ENCODE peak calls at places on chromosome 14, in four cellular contexts. F is GM12878, A is K562, G is HepG2. C is an unnamed sample.

GRCh38 chr14:89185919-89186849 is 230.8 kb downstream of the FOXN3 start:
- DNase-seq in F (no peak), A (no peak), G (no peak), C (no peak)

GRCh38 chr14:20477211-20477876 is 8.1 kb downstream of the PNP start:
- DNase-seq in F (no peak), A (no peak), G (no peak), C (no peak)

GRCh38 chr14:96741151-96741977 is 55.8 kb upstream of the VRK1 start:
- DNase-seq in F (no peak), A (peak), G (no peak), C (peak)

GRCh38 chr14:91417983-91418386 is 365 bp upstream of the CCDC88C start:
- DNase-seq in F (no peak), A (peak), G (peak), C (peak)

GRCh38 chr14:81565441-81566290 is 32.0 kb upstream of the SEL1L start:
- DNase-seq in F (no peak), A (peak), G (peak), C (peak)

GRCh38 chr14:46661728-46662127 is 10.1 kb upstream of the RPL10L start:
- DNase-seq in F (no peak), A (no peak), G (no peak), C (peak)

GRCh38 chr14:65664436-65664835 is 251.9 kb downstream of the FUT8 start:
- DNase-seq in F (no peak), A (no peak), G (no peak), C (no peak)

GRCh38 chr14:90375934-90376333 is 20.9 kb upstream of the CALM1 start:
- DNase-seq in F (no peak), A (no peak), G (no peak), C (no peak)

GRCh38 chr14:85444685-85445084 is 85.3 kb upstream of the FLRT2 start:
- DNase-seq in F (no peak), A (no peak), G (no peak), C (no peak)

GRCh38 chr14:102954081-102954789 is 31.8 kb downstream of the AMN start:
- DNase-seq in F (no peak), A (no peak), G (no peak), C (no peak)

GRCh38 chr14:98666545-98666944 is 605.5 kb downstream of the BCL11B start:
- DNase-seq in F (no peak), A (no peak), G (no peak), C (no peak)

GRCh38 chr14:53850714-53851296 is 105.8 kb downstream of the BMP4 start:
- DNase-seq in F (no peak), A (no peak), G (peak), C (no peak)

GRCh38 chr14:92153581-92153980 is 31.8 kb downstream of the CPSF2 start:
- DNase-seq in F (no peak), A (no peak), G (peak), C (no peak)

GRCh38 chr14:93747102-93747501 is 41.2 kb downstream of the PRIMA1 start:
- DNase-seq in F (no peak), A (no peak), G (no peak), C (no peak)

GRCh38 chr14:89330236-89331002 is 86.6 kb downstream of the FOXN3 start:
- DNase-seq in F (no peak), A (no peak), G (no peak), C (no peak)

GRCh38 chr14:75494898-75495297 is 27.4 kb upstream of the BATF start:
- DNase-seq in F (no peak), A (no peak), G (no peak), C (no peak)

GRCh38 chr14:76977793-76978730 is 50.4 kb downstream of the IRF2BPL start:
- DNase-seq in F (peak), A (peak), G (peak), C (no peak)

GRCh38 chr14:33996450-33996849 is 45.6 kb upstream of the EGLN3 start:
- DNase-seq in F (no peak), A (no peak), G (no peak), C (no peak)

GRCh38 chr14:89445252-89445973 is 28.4 kb upstream of the FOXN3 start:
- DNase-seq in F (no peak), A (no peak), G (no peak), C (no peak)

GRCh38 chr14:68978550-68978911 is 571 bp downstream of the ACTN1 start:
- DNase-seq in F (no peak), A (peak), G (no peak), C (peak)

GRCh38 chr14:85527458-85527857 is 2.5 kb upstream of the FLRT2 start:
- DNase-seq in F (no peak), A (no peak), G (no peak), C (no peak)

GRCh38 chr14:76644875-76645518 is 116.3 kb upstream of the VASH1 start:
- DNase-seq in F (no peak), A (peak), G (peak), C (peak)

GRCh38 chr14:25150934-25151790 is 101.2 kb upstream of the STXBP6 start:
- DNase-seq in F (peak), A (peak), G (peak), C (peak)

GRCh38 chr14:105326891-105327694 is 12.5 kb downstream of the PACS2 start:
- DNase-seq in F (no peak), A (no peak), G (no peak), C (peak)

GRCh38 chr14:38238881-38239280 is 17.0 kb downstream of the CLEC14A start:
- DNase-seq in F (no peak), A (no peak), G (no peak), C (no peak)

GRCh38 chr14:29453045-29453444 is 474.6 kb downstream of the PRKD1 start:
- DNase-seq in F (no peak), A (no peak), G (no peak), C (no peak)

GRCh38 chr14:26595922-26596721 is 1.7 kb downstream of the NOVA1 start:
- DNase-seq in F (no peak), A (no peak), G (no peak), C (no peak)

GRCh38 chr14:67673451-67673850 is 981 bp downstream of the VTI1B start:
- DNase-seq in F (no peak), A (no peak), G (no peak), C (no peak)
- TF ChIP-seq TARDBP in F (no peak), A (no peak), G (no peak), C (no peak)

DNA sequence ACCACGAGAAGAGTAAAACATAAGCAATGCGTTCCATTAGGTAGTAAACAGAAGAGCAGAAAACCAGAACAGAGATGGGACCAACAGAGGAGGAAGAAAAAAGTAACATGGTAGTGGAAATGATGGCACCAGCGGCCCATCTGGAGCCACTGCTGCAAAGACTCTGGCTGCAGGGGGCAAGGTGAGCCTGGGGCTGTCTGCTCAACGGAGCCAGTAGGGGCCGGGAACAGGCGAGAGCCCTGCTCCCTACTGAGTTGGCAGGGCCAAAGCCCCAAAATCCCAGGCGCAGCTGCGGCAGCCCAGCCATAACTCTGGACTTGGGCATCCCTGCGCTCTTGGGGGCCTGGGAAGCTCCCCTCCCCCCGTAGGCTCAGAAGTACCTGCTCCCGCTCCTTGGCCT is 28.5 kb upstream of the PYGL start:
- DNase-seq in F (no peak), A (no peak), G (no peak), C (no peak)
- TF ChIP-seq TARDBP in F (no peak), A (no peak), G (no peak), C (no peak)

DNA sequence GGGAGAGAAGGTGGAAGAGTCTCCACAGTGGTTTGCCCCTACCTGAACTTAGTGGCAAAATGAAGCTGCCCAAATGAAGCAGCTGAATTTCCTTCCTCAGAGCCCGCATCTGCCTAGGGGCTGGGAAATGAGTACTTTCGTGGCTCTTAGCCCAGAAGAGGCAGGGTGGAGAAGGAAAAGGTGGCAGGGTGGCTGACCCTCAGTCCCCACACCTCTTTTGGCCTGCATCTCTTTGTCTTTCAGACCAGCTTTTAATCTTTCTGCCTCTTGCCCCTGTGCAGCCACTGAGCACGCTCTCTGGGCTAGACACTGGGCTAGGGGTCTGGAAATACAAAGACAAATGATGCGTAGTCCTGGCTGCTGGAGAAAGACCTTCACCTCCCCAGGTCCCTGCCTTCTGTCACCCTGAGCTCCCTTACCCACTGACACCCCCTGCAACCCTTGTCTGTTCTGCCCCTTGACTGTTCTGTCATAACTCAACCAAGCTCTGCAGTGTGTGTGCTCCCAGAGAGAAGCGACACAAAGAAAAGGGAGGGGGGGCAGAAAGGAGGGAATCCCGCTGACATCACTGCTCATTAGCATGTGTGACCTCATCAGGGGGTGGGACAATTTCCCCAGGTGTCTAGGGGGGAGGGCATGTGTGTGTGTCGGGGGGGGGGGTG is 362 bp upstream of the REM2 start:
- DNase-seq in F (no peak), A (peak), G (no peak), C (peak)
- TF ChIP-seq TARDBP in F (no peak), A (no peak), G (no peak), C (no peak)

GRCh38 chr14:72603639-72604038 is 290.3 kb downstream of the DPF3 start:
- DNase-seq in F (no peak), A (no peak), G (no peak), C (no peak)

GRCh38 chr14:72598328-72598727 is 295.6 kb downstream of the DPF3 start:
- DNase-seq in F (no peak), A (no peak), G (no peak), C (no peak)

GRCh38 chr14:72600551-72601330 is 293.2 kb downstream of the DPF3 start:
- DNase-seq in F (no peak), A (no peak), G (no peak), C (no peak)

GRCh38 chr14:72597834-72598233 is 296.1 kb downstream of the DPF3 start:
- DNase-seq in F (no peak), A (no peak), G (no peak), C (no peak)

GRCh38 chr14:72599579-72600470 is 294.1 kb downstream of the DPF3 start:
- DNase-seq in F (no peak), A (peak), G (no peak), C (no peak)
- TF ChIP-seq TARDBP in F (no peak), A (no peak), G (no peak), C (no peak)

GRCh38 chr14:61609885-61610284 is 85.4 kb upstream of the HIF1A start:
- DNase-seq in F (no peak), A (no peak), G (no peak), C (no peak)
- TF ChIP-seq TARDBP in F (no peak), A (no peak), G (no peak), C (no peak)

GRCh38 chr14:36866867-36867266 is 205.2 kb downstream of the PAX9 start:
- DNase-seq in F (peak), A (no peak), G (no peak), C (no peak)

GRCh38 chr14:36859119-36859518 is 197.5 kb downstream of the PAX9 start:
- DNase-seq in F (no peak), A (no peak), G (no peak), C (no peak)

GRCh38 chr14:36857842-36858445 is 196.3 kb downstream of the PAX9 start:
- DNase-seq in F (no peak), A (no peak), G (no peak), C (no peak)

DNA sequence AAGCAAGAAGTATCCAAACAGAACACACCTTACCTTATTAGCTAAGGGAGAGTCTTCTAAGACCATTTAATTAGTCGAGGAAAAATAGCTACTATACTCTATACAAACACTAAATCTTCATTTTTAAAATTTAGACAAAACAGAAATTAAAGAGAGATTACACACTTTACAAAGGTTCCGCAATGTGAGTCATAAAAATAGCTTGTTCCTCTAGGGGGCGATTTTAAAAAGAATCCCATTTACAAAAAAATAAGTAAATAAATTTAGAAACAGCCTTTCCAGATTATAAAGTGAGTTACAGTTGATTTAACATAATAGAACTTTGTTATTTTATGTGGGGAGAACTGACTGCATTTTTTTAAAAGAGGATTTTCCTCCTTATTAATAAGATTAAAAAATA is 201.6 kb downstream of the PAX9 start:
- DNase-seq in F (no peak), A (no peak), G (no peak), C (no peak)
- TF ChIP-seq TARDBP in F (no peak), A (no peak), G (no peak), C (no peak)

DNA sequence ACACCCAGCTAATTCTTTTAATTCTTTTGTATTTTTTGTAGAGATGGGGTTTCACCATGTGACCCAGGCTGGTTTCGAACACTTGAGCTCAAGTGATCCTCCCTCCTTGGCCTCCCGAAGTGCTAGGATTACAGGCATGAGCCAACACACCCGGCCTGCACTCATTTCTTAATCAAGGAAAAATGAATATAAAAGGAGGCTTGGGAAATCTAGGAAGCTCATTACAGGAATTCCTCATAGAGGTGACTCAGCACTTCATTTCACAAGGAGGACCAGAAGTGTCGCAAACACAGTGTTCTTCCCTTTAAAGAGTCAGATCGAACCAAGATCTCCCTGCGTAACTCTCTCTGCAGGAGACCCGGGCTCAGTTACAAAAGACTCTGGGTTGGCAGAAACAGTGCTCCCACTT is 30.3 kb downstream of the NFKBIA start:
- DNase-seq in F (no peak), A (no peak), G (peak), C (no peak)
- TF ChIP-seq TARDBP in F (no peak), A (no peak), G (no peak), C (no peak)

GRCh38 chr14:95040723-95041476 is 116.4 kb downstream of the DICER1 start:
- DNase-seq in F (no peak), A (no peak), G (no peak), C (no peak)
- TF ChIP-seq TARDBP in F (no peak), A (no peak), G (no peak), C (no peak)